ENCODE peak calls at places on chromosomes 4 and X, in ten cellular contexts. One of them, this sample, is unnamed.
A peak's percentile ranks its signal among the peaks of the same experiment; 100 is the strongest.

GRCh38 chrX:4710618-4711433 is 997.4 kb upstream of the PRKX start:
- DNase-seq in prostate gland: no peak
- DNase-seq in tibial artery: no peak
- DNase-seq in CD4-positive, CD25-positive, alpha-beta regulatory T cell: no peak
- DNase-seq in pancreas: no peak
- DNase-seq in Karpas-422: no peak
- DNase-seq in CD4-positive, alpha-beta T cell: no peak
- DNase-seq in RWPE2: peak; percentile 29
- DNase-seq in endodermal cell: peak; percentile 76
- DNase-seq in IMR-90: no peak
- DNase-seq in this sample: peak; percentile 84

GRCh38 chrX:106894978-106895452 is 8.1 kb downstream of the RIPPLY1 start:
- DNase-seq in prostate gland: no peak
- DNase-seq in tibial artery: no peak
- DNase-seq in CD4-positive, CD25-positive, alpha-beta regulatory T cell: no peak
- DNase-seq in pancreas: no peak
- DNase-seq in Karpas-422: no peak
- DNase-seq in CD4-positive, alpha-beta T cell: no peak
- DNase-seq in RWPE2: peak; percentile 65
- DNase-seq in endodermal cell: no peak
- DNase-seq in IMR-90: peak; percentile 76
- DNase-seq in this sample: no peak

GRCh38 chrX:153307546-153308175 is 13.9 kb downstream of the PNMA6F start:
- DNase-seq in prostate gland: no peak
- DNase-seq in tibial artery: no peak
- DNase-seq in CD4-positive, CD25-positive, alpha-beta regulatory T cell: no peak
- DNase-seq in pancreas: no peak
- DNase-seq in Karpas-422: no peak
- DNase-seq in CD4-positive, alpha-beta T cell: no peak
- DNase-seq in RWPE2: no peak
- DNase-seq in endodermal cell: no peak
- DNase-seq in IMR-90: no peak
- DNase-seq in this sample: no peak

GRCh38 chrX:110171442-110171841 is 146.4 kb downstream of the AMMECR1 start:
- DNase-seq in prostate gland: no peak
- DNase-seq in tibial artery: no peak
- DNase-seq in CD4-positive, CD25-positive, alpha-beta regulatory T cell: no peak
- DNase-seq in pancreas: no peak
- DNase-seq in Karpas-422: no peak
- DNase-seq in CD4-positive, alpha-beta T cell: no peak
- DNase-seq in RWPE2: no peak
- DNase-seq in endodermal cell: peak; percentile 13
- DNase-seq in IMR-90: peak; percentile 19
- DNase-seq in this sample: no peak

GRCh38 chr4:11133868-11134267 is 294.8 kb downstream of the HS3ST1 start:
- DNase-seq in prostate gland: no peak
- DNase-seq in tibial artery: no peak
- DNase-seq in CD4-positive, CD25-positive, alpha-beta regulatory T cell: no peak
- DNase-seq in pancreas: no peak
- DNase-seq in Karpas-422: no peak
- DNase-seq in CD4-positive, alpha-beta T cell: no peak
- DNase-seq in RWPE2: no peak
- DNase-seq in endodermal cell: no peak
- DNase-seq in IMR-90: no peak
- DNase-seq in this sample: no peak

GRCh38 chr4:156378053-156378665 is 424.5 kb upstream of the CTSO start:
- DNase-seq in prostate gland: no peak
- DNase-seq in tibial artery: no peak
- DNase-seq in CD4-positive, CD25-positive, alpha-beta regulatory T cell: no peak
- DNase-seq in pancreas: no peak
- DNase-seq in Karpas-422: peak; percentile 81
- DNase-seq in CD4-positive, alpha-beta T cell: no peak
- DNase-seq in RWPE2: no peak
- DNase-seq in endodermal cell: peak; percentile 64
- DNase-seq in IMR-90: peak; percentile 71
- DNase-seq in this sample: peak; percentile 44

GRCh38 chr4:185254434-185254833 is 45.0 kb downstream of the SNX25 start:
- DNase-seq in prostate gland: no peak
- DNase-seq in tibial artery: no peak
- DNase-seq in CD4-positive, CD25-positive, alpha-beta regulatory T cell: peak; percentile 45
- DNase-seq in pancreas: no peak
- DNase-seq in Karpas-422: no peak
- DNase-seq in CD4-positive, alpha-beta T cell: no peak
- DNase-seq in RWPE2: no peak
- DNase-seq in endodermal cell: no peak
- DNase-seq in IMR-90: peak; percentile 56
- DNase-seq in this sample: no peak

GRCh38 chr4:7894098-7894676 is 45.5 kb downstream of the AFAP1 start:
- DNase-seq in prostate gland: peak; percentile 28
- DNase-seq in tibial artery: no peak
- DNase-seq in CD4-positive, CD25-positive, alpha-beta regulatory T cell: no peak
- DNase-seq in pancreas: no peak
- DNase-seq in Karpas-422: no peak
- DNase-seq in CD4-positive, alpha-beta T cell: no peak
- DNase-seq in RWPE2: no peak
- DNase-seq in endodermal cell: no peak
- DNase-seq in IMR-90: no peak
- DNase-seq in this sample: no peak

GRCh38 chrX:331145-331771 is 12.7 kb upstream of the GTPBP6 start:
- DNase-seq in prostate gland: no peak
- DNase-seq in tibial artery: no peak
- DNase-seq in CD4-positive, CD25-positive, alpha-beta regulatory T cell: peak; percentile 16
- DNase-seq in pancreas: peak; percentile 77
- DNase-seq in Karpas-422: no peak
- DNase-seq in CD4-positive, alpha-beta T cell: no peak
- DNase-seq in RWPE2: peak; percentile 74
- DNase-seq in endodermal cell: peak; percentile 79
- DNase-seq in IMR-90: peak; percentile 28
- DNase-seq in this sample: no peak

GRCh38 chr4:78954048-78954666 is 14.9 kb upstream of the PAQR3 start:
- DNase-seq in prostate gland: peak; percentile 7
- DNase-seq in tibial artery: no peak
- DNase-seq in CD4-positive, CD25-positive, alpha-beta regulatory T cell: peak; percentile 5
- DNase-seq in pancreas: no peak
- DNase-seq in Karpas-422: peak; percentile 40
- DNase-seq in CD4-positive, alpha-beta T cell: no peak
- DNase-seq in RWPE2: no peak
- DNase-seq in endodermal cell: peak; percentile 73
- DNase-seq in IMR-90: no peak
- DNase-seq in this sample: peak; percentile 56

GRCh38 chr4:96739101-96739500 is 899.2 kb downstream of the PDHA2 start:
- DNase-seq in prostate gland: no peak
- DNase-seq in tibial artery: no peak
- DNase-seq in CD4-positive, CD25-positive, alpha-beta regulatory T cell: no peak
- DNase-seq in pancreas: no peak
- DNase-seq in Karpas-422: no peak
- DNase-seq in CD4-positive, alpha-beta T cell: no peak
- DNase-seq in RWPE2: no peak
- DNase-seq in endodermal cell: no peak
- DNase-seq in IMR-90: no peak
- DNase-seq in this sample: no peak

DNA sequence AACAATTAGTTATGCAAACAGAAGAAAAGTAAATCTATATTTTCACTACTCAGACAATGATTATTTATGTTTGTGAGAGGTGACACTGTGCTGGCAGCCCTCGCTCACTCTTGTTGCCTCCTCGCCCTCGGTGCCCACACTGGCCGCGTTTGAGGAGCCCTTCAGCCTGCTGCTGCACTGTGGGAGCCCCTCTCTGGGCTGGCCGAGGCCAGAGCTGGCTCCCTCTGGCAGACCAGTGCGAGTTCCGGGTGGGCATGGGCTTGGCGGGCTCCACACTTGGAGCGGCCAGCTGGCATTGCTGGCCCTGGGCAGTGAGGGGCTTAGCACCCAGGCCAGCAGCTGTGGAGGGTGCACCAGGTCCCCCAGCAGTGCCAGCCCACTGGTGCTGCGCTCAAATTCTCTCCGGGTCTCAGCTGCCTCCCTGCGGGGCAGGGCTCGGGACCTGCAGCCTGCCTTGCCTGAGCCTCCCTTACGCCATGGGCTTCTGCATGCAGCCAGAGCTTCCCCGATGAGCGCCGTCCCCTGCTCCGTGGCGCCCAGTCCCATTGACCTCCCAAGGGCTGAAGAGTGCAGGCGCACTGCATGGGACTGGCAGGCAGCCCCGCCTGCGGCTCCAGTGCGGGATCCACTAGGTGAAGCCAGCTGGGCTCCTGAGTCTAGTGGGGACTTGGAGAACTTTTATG is 902.6 kb downstream of the PDHA2 start:
- DNase-seq in prostate gland: no peak
- DNase-seq in tibial artery: no peak
- DNase-seq in CD4-positive, CD25-positive, alpha-beta regulatory T cell: no peak
- DNase-seq in pancreas: peak; percentile 45
- DNase-seq in Karpas-422: no peak
- DNase-seq in CD4-positive, alpha-beta T cell: no peak
- DNase-seq in RWPE2: no peak
- DNase-seq in endodermal cell: no peak
- DNase-seq in IMR-90: no peak
- DNase-seq in this sample: no peak
- H3K9me3 ChIP-seq in prostate gland: no peaks in the 10 kb centered on the region
- H3K9me3 ChIP-seq in tibial artery: peaks cover 7% of the 10 kb centered on the region
- H3K9me3 ChIP-seq in CD4-positive, CD25-positive, alpha-beta regulatory T cell: no peaks in the 10 kb centered on the region
- H3K9me3 ChIP-seq in pancreas: no peaks in the 10 kb centered on the region
- H3K9me3 ChIP-seq in Karpas-422: no peaks in the 10 kb centered on the region
- H3K9me3 ChIP-seq in CD4-positive, alpha-beta T cell: no peaks in the 10 kb centered on the region
- H3K9me3 ChIP-seq in RWPE2: no peaks in the 10 kb centered on the region
- H3K9me3 ChIP-seq in endodermal cell: peaks cover 20% of the 10 kb centered on the region
- H3K9me3 ChIP-seq in IMR-90: peaks cover 12% of the 10 kb centered on the region
- H3K9me3 ChIP-seq in this sample: no peaks in the 10 kb centered on the region

DNA sequence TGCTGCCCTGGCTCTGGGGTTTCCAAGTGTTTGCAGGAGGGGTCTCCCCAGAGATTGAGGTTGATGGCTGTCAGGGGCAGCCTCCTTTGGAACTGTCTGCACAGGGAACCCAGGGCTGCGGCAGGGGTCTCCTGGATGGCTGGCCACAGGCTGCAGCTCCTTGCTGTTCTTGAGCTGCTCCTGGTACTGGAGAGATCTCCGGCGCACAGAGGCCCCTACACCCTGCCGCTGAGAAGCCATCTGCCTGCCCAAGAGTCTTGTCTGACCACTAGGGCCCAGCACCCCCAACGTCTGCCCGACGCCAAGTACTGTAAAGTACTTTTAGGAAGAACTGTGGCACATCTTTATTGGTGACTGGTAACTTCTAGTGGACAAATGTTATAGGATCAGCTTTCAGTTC is 13.5 kb downstream of the STIM2 start:
- DNase-seq in prostate gland: no peak
- DNase-seq in tibial artery: no peak
- DNase-seq in CD4-positive, CD25-positive, alpha-beta regulatory T cell: no peak
- DNase-seq in pancreas: peak; percentile 36
- DNase-seq in Karpas-422: no peak
- DNase-seq in CD4-positive, alpha-beta T cell: no peak
- DNase-seq in RWPE2: no peak
- DNase-seq in endodermal cell: peak; percentile 53
- DNase-seq in IMR-90: no peak
- DNase-seq in this sample: no peak
- H3K9me3 ChIP-seq in prostate gland: no peaks in the 10 kb centered on the region
- H3K9me3 ChIP-seq in tibial artery: no peaks in the 10 kb centered on the region
- H3K9me3 ChIP-seq in CD4-positive, CD25-positive, alpha-beta regulatory T cell: no peaks in the 10 kb centered on the region
- H3K9me3 ChIP-seq in pancreas: no peaks in the 10 kb centered on the region
- H3K9me3 ChIP-seq in Karpas-422: no peaks in the 10 kb centered on the region
- H3K9me3 ChIP-seq in CD4-positive, alpha-beta T cell: no peaks in the 10 kb centered on the region
- H3K9me3 ChIP-seq in RWPE2: no peaks in the 10 kb centered on the region
- H3K9me3 ChIP-seq in endodermal cell: peaks cover 9% of the 10 kb centered on the region
- H3K9me3 ChIP-seq in IMR-90: no peaks in the 10 kb centered on the region
- H3K9me3 ChIP-seq in this sample: no peaks in the 10 kb centered on the region

GRCh38 chrX:108464604-108465003 is 25.0 kb downstream of the COL4A5 start:
- DNase-seq in prostate gland: no peak
- DNase-seq in tibial artery: no peak
- DNase-seq in CD4-positive, CD25-positive, alpha-beta regulatory T cell: no peak
- DNase-seq in pancreas: no peak
- DNase-seq in Karpas-422: no peak
- DNase-seq in CD4-positive, alpha-beta T cell: no peak
- DNase-seq in RWPE2: no peak
- DNase-seq in endodermal cell: no peak
- DNase-seq in IMR-90: no peak
- DNase-seq in this sample: no peak

GRCh38 chrX:108473979-108474378 is 34.3 kb downstream of the COL4A5 start:
- DNase-seq in prostate gland: no peak
- DNase-seq in tibial artery: no peak
- DNase-seq in CD4-positive, CD25-positive, alpha-beta regulatory T cell: no peak
- DNase-seq in pancreas: no peak
- DNase-seq in Karpas-422: no peak
- DNase-seq in CD4-positive, alpha-beta T cell: no peak
- DNase-seq in RWPE2: no peak
- DNase-seq in endodermal cell: no peak
- DNase-seq in IMR-90: no peak
- DNase-seq in this sample: no peak

DNA sequence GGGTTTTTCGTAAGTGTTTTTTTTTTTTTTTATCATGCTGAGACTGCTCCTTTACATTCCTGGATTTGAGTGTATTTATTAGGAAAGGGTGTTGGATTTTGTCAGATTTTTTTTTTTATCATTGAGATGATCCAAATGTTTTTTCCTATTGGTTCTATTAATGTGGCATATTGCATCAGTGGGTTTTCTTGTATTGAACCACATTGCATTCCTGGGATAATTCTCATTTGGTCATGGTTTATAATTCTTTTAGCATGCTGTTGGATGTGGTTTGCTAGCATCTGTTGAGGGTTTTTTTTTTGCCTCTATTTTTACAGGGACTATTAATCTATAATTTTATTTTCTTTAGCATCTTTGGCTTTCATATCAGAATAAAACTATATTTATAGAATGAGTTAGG is 28.8 kb downstream of the COL4A5 start:
- DNase-seq in prostate gland: no peak
- DNase-seq in tibial artery: no peak
- DNase-seq in CD4-positive, CD25-positive, alpha-beta regulatory T cell: no peak
- DNase-seq in pancreas: no peak
- DNase-seq in Karpas-422: no peak
- DNase-seq in CD4-positive, alpha-beta T cell: no peak
- DNase-seq in RWPE2: no peak
- DNase-seq in endodermal cell: no peak
- DNase-seq in IMR-90: peak; percentile 71
- DNase-seq in this sample: no peak
- H3K9me3 ChIP-seq in prostate gland: no peaks in the 10 kb centered on the region
- H3K9me3 ChIP-seq in tibial artery: peaks cover 3% of the 10 kb centered on the region
- H3K9me3 ChIP-seq in CD4-positive, CD25-positive, alpha-beta regulatory T cell: no peaks in the 10 kb centered on the region
- H3K9me3 ChIP-seq in pancreas: no peaks in the 10 kb centered on the region
- H3K9me3 ChIP-seq in Karpas-422: no peaks in the 10 kb centered on the region
- H3K9me3 ChIP-seq in CD4-positive, alpha-beta T cell: no peaks in the 10 kb centered on the region
- H3K9me3 ChIP-seq in RWPE2: no peaks in the 10 kb centered on the region
- H3K9me3 ChIP-seq in endodermal cell: peaks cover 6% of the 10 kb centered on the region
- H3K9me3 ChIP-seq in IMR-90: no peaks in the 10 kb centered on the region
- H3K9me3 ChIP-seq in this sample: no peaks in the 10 kb centered on the region

GRCh38 chrX:150766351-150767044 is 73.3 kb downstream of the MTMR1 start:
- DNase-seq in prostate gland: no peak
- DNase-seq in tibial artery: no peak
- DNase-seq in CD4-positive, CD25-positive, alpha-beta regulatory T cell: no peak
- DNase-seq in pancreas: no peak
- DNase-seq in Karpas-422: peak; percentile 51
- DNase-seq in CD4-positive, alpha-beta T cell: no peak
- DNase-seq in RWPE2: no peak
- DNase-seq in endodermal cell: peak; percentile 71
- DNase-seq in IMR-90: no peak
- DNase-seq in this sample: peak; percentile 54
- H3K9me3 ChIP-seq in prostate gland: no peaks in the 10 kb centered on the region
- H3K9me3 ChIP-seq in tibial artery: no peaks in the 10 kb centered on the region
- H3K9me3 ChIP-seq in CD4-positive, CD25-positive, alpha-beta regulatory T cell: no peaks in the 10 kb centered on the region
- H3K9me3 ChIP-seq in pancreas: no peaks in the 10 kb centered on the region
- H3K9me3 ChIP-seq in Karpas-422: no peaks in the 10 kb centered on the region
- H3K9me3 ChIP-seq in CD4-positive, alpha-beta T cell: no peaks in the 10 kb centered on the region
- H3K9me3 ChIP-seq in RWPE2: no peaks in the 10 kb centered on the region
- H3K9me3 ChIP-seq in endodermal cell: no peaks in the 10 kb centered on the region
- H3K9me3 ChIP-seq in IMR-90: no peaks in the 10 kb centered on the region
- H3K9me3 ChIP-seq in this sample: no peaks in the 10 kb centered on the region